ENCODE peak calls at places on chromosomes 7 and 10, in seven cellular contexts. W, X, J, S, I, B and N are unnamed samples.

GRCh38 chr10:101567165-101568006 is 20.7 kb downstream of the POLL start:
- DNase-seq in W (no peak), X (no peak), J (no peak), S (no peak), I (no peak), B (no peak), N (no peak)

GRCh38 chr10:61939575-61940301 is 38.2 kb downstream of the ARID5B start:
- DNase-seq in W (no peak), X (peak; percentile 80), J (no peak), S (no peak), I (peak; percentile 82), B (no peak), N (no peak)

GRCh38 chr7:134440476-134440875 is 18.4 kb downstream of the AKR1B1 start:
- DNase-seq in W (no peak), X (no peak), J (no peak), S (no peak), I (no peak), B (no peak), N (no peak)

GRCh38 chr7:47580811-47581331 is 1.0 kb downstream of the TNS3 start:
- DNase-seq in W (no peak), X (no peak), J (no peak), S (no peak), I (no peak), B (no peak), N (peak; percentile 43)

GRCh38 chr10:58239561-58240169 is 28.0 kb downstream of the IPMK start:
- DNase-seq in W (no peak), X (peak; percentile 28), J (no peak), S (no peak), I (no peak), B (no peak), N (no peak)

GRCh38 chr7:30543815-30544525 is 39.3 kb upstream of the GGCT start:
- DNase-seq in W (no peak), X (peak; percentile 75), J (no peak), S (no peak), I (peak; percentile 95), B (no peak), N (no peak)

GRCh38 chr7:99737726-99738125 is 2.7 kb upstream of the CYP3A7 start:
- DNase-seq in W (no peak), X (no peak), J (no peak), S (no peak), I (peak; percentile 7), B (no peak), N (no peak)

GRCh38 chr7:24979470-24979862 is 512 bp downstream of the OSBPL3 start:
- DNase-seq in W (peak; percentile 64), X (no peak), J (peak; percentile 25), S (peak; percentile 83), I (no peak), B (no peak), N (peak; percentile 86)

GRCh38 chr10:102675887-102676616 is 31.8 kb downstream of the TRIM8 start:
- DNase-seq in W (no peak), X (peak; percentile 95), J (no peak), S (no peak), I (peak; percentile 97), B (no peak), N (no peak)

GRCh38 chr10:97714401-97715258 is 1.1 kb downstream of the MARVELD1 start:
- DNase-seq in W (peak; percentile 60), X (peak; percentile 72), J (no peak), S (peak; percentile 72), I (peak; percentile 71), B (peak; percentile 92), N (no peak)

GRCh38 chr7:30920584-30921539 is 9.2 kb downstream of the AQP1 start:
- DNase-seq in W (no peak), X (peak; percentile 50), J (no peak), S (peak; percentile 9), I (peak; percentile 63), B (no peak), N (peak; percentile 57)

GRCh38 chr7:2017483-2017891 is 215.3 kb downstream of the MAD1L1 start:
- DNase-seq in W (no peak), X (no peak), J (no peak), S (no peak), I (no peak), B (no peak), N (no peak)

GRCh38 chr10:6082496-6083395 is 6.1 kb upstream of the RBM17 start:
- DNase-seq in W (no peak), X (no peak), J (no peak), S (no peak), I (no peak), B (no peak), N (no peak)

GRCh38 chr10:103936022-103936421 is 18.0 kb upstream of the STN1 start:
- DNase-seq in W (no peak), X (no peak), J (no peak), S (no peak), I (no peak), B (no peak), N (no peak)

GRCh38 chr10:26015092-26015491 is 81.1 kb downstream of the MYO3A start:
- DNase-seq in W (no peak), X (no peak), J (no peak), S (no peak), I (no peak), B (no peak), N (no peak)

GRCh38 chr10:70743879-70744278 is 41.3 kb downstream of the TBATA start:
- DNase-seq in W (no peak), X (no peak), J (no peak), S (no peak), I (no peak), B (no peak), N (no peak)

GRCh38 chr10:69403066-69403465 is 13.7 kb downstream of the TACR2 start:
- DNase-seq in W (no peak), X (no peak), J (no peak), S (no peak), I (no peak), B (no peak), N (no peak)

GRCh38 chr7:42964849-42965805 is 33.0 kb downstream of the MRPL32 start:
- DNase-seq in W (no peak), X (no peak), J (no peak), S (no peak), I (peak; percentile 7), B (no peak), N (no peak)

GRCh38 chr7:4642468-4643203 is 39.5 kb upstream of the FOXK1 start:
- DNase-seq in W (no peak), X (no peak), J (no peak), S (no peak), I (no peak), B (no peak), N (no peak)

GRCh38 chr7:38398725-38399321 is 125.4 kb upstream of the TARP start:
- DNase-seq in W (peak; percentile 49), X (peak; percentile 47), J (no peak), S (peak; percentile 39), I (peak; percentile 20), B (no peak), N (peak; percentile 72)

GRCh38 chr7:82319674-82320118 is 123.9 kb downstream of the CACNA2D1 start:
- DNase-seq in W (no peak), X (peak; percentile 88), J (no peak), S (peak; percentile 30), I (peak; percentile 84), B (no peak), N (no peak)

GRCh38 chr10:79202188-79203013 is 133.6 kb downstream of the ZMIZ1 start:
- DNase-seq in W (peak; percentile 68), X (peak; percentile 27), J (no peak), S (peak; percentile 38), I (no peak), B (no peak), N (peak; percentile 75)

GRCh38 chr10:79203833-79204232 is 135.1 kb downstream of the ZMIZ1 start:
- DNase-seq in W (no peak), X (no peak), J (no peak), S (no peak), I (no peak), B (no peak), N (no peak)

GRCh38 chr10:79203014-79203675 is 134.4 kb downstream of the ZMIZ1 start:
- DNase-seq in W (no peak), X (no peak), J (no peak), S (no peak), I (no peak), B (no peak), N (no peak)

GRCh38 chr10:79200346-79200745 is 131.6 kb downstream of the ZMIZ1 start:
- DNase-seq in W (no peak), X (no peak), J (no peak), S (no peak), I (no peak), B (no peak), N (no peak)

GRCh38 chr10:79201706-79202105 is 132.9 kb downstream of the ZMIZ1 start:
- DNase-seq in W (no peak), X (no peak), J (no peak), S (no peak), I (no peak), B (no peak), N (no peak)
- TF ChIP-seq CTCF in W (no peak), X (no peak), J (no peak), S (no peak), I (no peak), B (no peak), N (no peak)

DNA sequence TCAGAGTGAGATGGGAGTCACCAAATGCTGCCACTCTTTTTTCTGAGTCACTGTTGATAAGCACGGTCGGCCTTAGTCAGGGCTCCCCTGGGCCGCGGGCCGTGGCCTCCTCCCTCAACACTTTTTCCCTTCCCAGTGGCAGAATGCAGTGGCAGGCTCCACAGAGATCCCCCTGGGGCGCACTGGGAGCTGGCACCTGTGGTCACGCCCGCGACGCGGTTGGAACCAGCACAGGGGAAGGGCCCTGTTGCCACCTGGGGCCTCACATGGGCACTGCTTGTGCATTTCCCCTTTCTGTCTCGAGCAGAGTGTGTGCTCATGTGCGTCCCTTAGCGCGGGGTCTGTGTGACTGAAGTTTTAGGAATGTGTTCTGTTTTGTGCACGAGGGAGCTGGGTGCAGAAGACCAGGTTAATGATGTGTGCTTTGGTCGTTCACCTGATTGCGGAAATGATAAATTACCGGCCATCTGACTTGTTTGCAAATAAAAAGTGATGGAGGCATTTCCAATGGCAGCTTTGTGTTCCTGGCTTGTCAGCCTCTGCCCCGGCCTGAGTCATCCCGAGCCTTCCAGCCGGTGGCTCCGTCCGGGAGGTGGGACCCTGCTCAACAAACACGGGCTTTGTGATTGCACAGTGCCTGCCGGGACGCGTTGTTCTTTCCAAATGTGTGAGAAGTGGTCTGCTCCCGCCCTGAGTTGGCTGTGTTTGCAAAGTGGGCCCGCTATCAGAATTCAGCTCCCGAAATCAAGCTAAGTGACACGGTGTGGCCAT is 100.6 kb downstream of the NKX6-2 start:
- DNase-seq in W (no peak), X (peak; percentile 65), J (no peak), S (peak; percentile 35), I (peak; percentile 56), B (peak; percentile 81), N (peak; percentile 76)
- TF ChIP-seq CTCF in W (no peak), X (no peak), J (no peak), S (no peak), I (no peak), B (no peak), N (no peak)

GRCh38 chr10:132577350-132578005 is 39.9 kb downstream of the INPP5A start:
- DNase-seq in W (no peak), X (no peak), J (no peak), S (no peak), I (no peak), B (no peak), N (peak; percentile 35)
- TF ChIP-seq CTCF in W (no peak), X (peak; percentile 19), J (peak; percentile 21), S (no peak), I (no peak), B (peak; percentile 13), N (no peak)

DNA sequence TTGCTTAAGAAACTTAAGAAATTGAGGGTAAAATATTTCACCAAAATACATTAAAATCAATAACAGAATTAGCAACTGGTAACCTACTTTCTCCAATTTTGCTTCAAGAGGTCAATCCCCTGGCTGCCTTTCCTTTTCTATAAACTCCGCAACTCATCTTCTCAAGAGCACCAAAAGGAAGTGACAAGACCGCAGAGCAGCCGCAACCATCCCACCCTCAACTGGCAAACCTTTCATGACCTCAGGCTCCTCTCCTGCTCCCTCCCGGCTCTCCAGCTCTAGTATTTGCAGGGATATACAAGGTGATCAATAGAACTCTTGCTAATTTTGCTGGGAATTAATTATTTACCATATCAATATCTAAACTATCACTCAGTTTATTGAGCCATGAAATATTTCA is 88.9 kb downstream of the ATE1 start:
- DNase-seq in W (no peak), X (no peak), J (no peak), S (no peak), I (no peak), B (no peak), N (no peak)
- TF ChIP-seq CTCF in W (no peak), X (no peak), J (no peak), S (no peak), I (no peak), B (no peak), N (no peak)